ENCODE peak calls at places on chromosomes 16 and 17, in four cellular contexts. M is astrocyte of the cerebellum; L is CD4-positive, alpha-beta T cell; C is pancreas. I is an unnamed sample.

GRCh38 chr16:28974007-28974436 is 556 bp upstream of the SPNS1 start:
- DNase-seq in M (peak), L (no peak), C (peak), I (peak)

GRCh38 chr16:16073884-16074781 is 124.7 kb downstream of the ABCC1 start:
- DNase-seq in M (peak), L (no peak), C (peak), I (no peak)

GRCh38 chr16:72989203-72989991 is 58.5 kb downstream of the ZFHX3 start:
- DNase-seq in M (peak), L (no peak), C (no peak), I (no peak)

GRCh38 chr17:36657763-36658490 is 56.5 kb downstream of the MRM1 start:
- DNase-seq in M (no peak), L (peak), C (no peak), I (peak)

GRCh38 chr16:4323845-4324478 is 8.1 kb downstream of the GLIS2 start:
- DNase-seq in M (no peak), L (no peak), C (peak), I (no peak)

GRCh38 chr16:1992475-1993292 is 2.9 kb downstream of the SYNGR3 start:
- DNase-seq in M (no peak), L (no peak), C (no peak), I (no peak)

GRCh38 chr17:74810699-74811485 is 34.7 kb upstream of the NAT9 start:
- DNase-seq in M (no peak), L (no peak), C (no peak), I (no peak)

GRCh38 chr17:8371786-8372185 is 4.7 kb downstream of the KRABD2 start:
- DNase-seq in M (no peak), L (no peak), C (no peak), I (no peak)

GRCh38 chr16:82653550-82654511 is 27.1 kb downstream of the CDH13 start:
- DNase-seq in M (peak), L (peak), C (no peak), I (peak)

GRCh38 chr16:70726869-70727494 is 41.1 kb upstream of the MTSS2 start:
- DNase-seq in M (no peak), L (no peak), C (no peak), I (no peak)

GRCh38 chr17:38357488-38358123 is 6.0 kb downstream of the SOCS7 start:
- DNase-seq in M (no peak), L (no peak), C (no peak), I (no peak)

GRCh38 chr16:23356941-23357340 is 54.8 kb downstream of the SCNN1B start:
- DNase-seq in M (no peak), L (no peak), C (no peak), I (no peak)

GRCh38 chr16:50167603-50168002 is 14.5 kb downstream of the TENT4B start:
- DNase-seq in M (no peak), L (no peak), C (no peak), I (no peak)

GRCh38 chr17:83178533-83179201 is 99.3 kb downstream of the METRNL start:
- DNase-seq in M (no peak), L (no peak), C (peak), I (no peak)

GRCh38 chr17:63476494-63476856 is 386 bp upstream of the ACE start:
- DNase-seq in M (no peak), L (no peak), C (no peak), I (no peak)

GRCh38 chr17:44636562-44636961 is 19.7 kb upstream of the MEIOC start:
- DNase-seq in M (peak), L (no peak), C (no peak), I (no peak)

GRCh38 chr16:28561557-28562187 is 8.0 kb downstream of the SGF29 start:
- DNase-seq in M (no peak), L (no peak), C (no peak), I (no peak)

GRCh38 chr16:69089091-69089912 is 16.2 kb upstream of the HAS3 start:
- DNase-seq in M (no peak), L (no peak), C (peak), I (peak)

GRCh38 chr16:57775661-57776469 is 26.4 kb downstream of the KIFC3 start:
- DNase-seq in M (no peak), L (no peak), C (no peak), I (no peak)

GRCh38 chr16:31265329-31266245 is 5.8 kb downstream of the ITGAM start:
- DNase-seq in M (no peak), L (peak), C (no peak), I (peak)

GRCh38 chr16:80006175-80006895 is 405.8 kb upstream of the MAF start:
- DNase-seq in M (peak), L (no peak), C (no peak), I (no peak)

GRCh38 chr16:19505600-19506303 is 16.1 kb downstream of the GDE1 start:
- DNase-seq in M (peak), L (no peak), C (no peak), I (no peak)

GRCh38 chr17:45397796-45398195 is 34.9 kb downstream of the ARHGAP27 start:
- DNase-seq in M (no peak), L (no peak), C (no peak), I (no peak)

GRCh38 chr16:27698266-27698665 is 148.3 kb downstream of the KATNIP start:
- DNase-seq in M (no peak), L (no peak), C (no peak), I (peak)

GRCh38 chr17:32142857-32143524 is 689 bp downstream of the RHOT1 start:
- DNase-seq in M (peak), L (no peak), C (peak), I (peak)

GRCh38 chr16:67163164-67163902 is 1.2 kb upstream of the HSF4 start:
- DNase-seq in M (no peak), L (peak), C (no peak), I (peak)

GRCh38 chr16:47921535-47921934 is 234.3 kb downstream of the ABCC12 start:
- DNase-seq in M (no peak), L (no peak), C (no peak), I (no peak)

GRCh38 chr16:47925811-47926460 is 229.9 kb downstream of the ABCC12 start:
- DNase-seq in M (no peak), L (no peak), C (no peak), I (no peak)

GRCh38 chr16:47924950-47925349 is 230.8 kb downstream of the ABCC12 start:
- DNase-seq in M (peak), L (no peak), C (no peak), I (no peak)

GRCh38 chr16:47928008-47928407 is 227.8 kb downstream of the ABCC12 start:
- DNase-seq in M (no peak), L (no peak), C (no peak), I (peak)

GRCh38 chr16:47927330-47927729 is 228.5 kb downstream of the ABCC12 start:
- DNase-seq in M (no peak), L (no peak), C (no peak), I (no peak)
- TF ChIP-seq CTCF in M (no peak), L (no peak), C (no peak), I (no peak)

DNA sequence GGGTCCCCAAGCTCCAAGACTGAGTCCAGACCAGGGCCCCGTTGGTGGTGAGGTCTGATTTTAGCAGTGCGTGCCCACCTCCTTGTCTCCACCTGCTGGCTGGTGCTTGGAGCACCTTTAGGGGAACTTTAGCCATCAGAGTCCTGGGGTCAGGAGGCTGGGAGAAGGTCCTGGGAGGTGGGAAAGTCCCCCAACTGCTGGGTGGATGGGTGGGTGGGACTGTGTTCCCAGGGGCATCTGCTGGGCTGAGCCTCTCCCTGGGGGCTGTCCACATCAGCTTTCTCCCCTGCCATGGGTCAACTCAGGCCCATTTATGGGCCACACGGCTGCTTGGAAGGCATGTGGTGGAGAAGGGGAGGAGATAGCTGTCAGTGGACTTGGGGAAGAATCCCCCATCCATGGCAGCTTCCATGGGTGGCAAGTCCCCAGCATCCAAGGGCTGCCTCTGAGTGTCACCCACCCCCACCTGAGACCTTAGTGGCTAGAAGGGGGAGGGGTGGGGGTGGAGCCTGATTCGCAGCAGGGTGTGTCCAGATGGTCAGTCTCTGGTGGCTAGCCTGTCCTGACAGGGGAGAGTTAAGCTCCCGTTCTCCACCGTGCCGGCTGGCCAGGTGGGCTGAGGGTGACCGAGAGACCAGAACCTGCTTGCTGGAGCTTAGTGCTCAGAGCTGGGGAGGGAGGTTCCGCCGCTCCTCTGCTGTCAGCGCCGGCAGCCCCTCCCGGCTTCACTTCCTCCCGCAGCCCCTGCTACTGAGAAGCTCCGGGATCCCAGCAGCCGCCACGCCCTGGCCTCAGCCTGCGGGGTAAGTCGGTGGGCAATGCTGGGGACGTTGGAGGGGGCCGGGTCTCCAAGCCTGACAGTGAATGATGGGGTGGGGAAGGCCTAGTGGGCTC is at the start of gene TRPV2:
- DNase-seq in M (no peak), L (peak), C (no peak), I (peak)
- TF ChIP-seq CTCF in M (peak), L (peak), C (peak), I (peak)

GRCh38 chr17:67474081-67474661 is 97.1 kb downstream of the PITPNC1 start:
- DNase-seq in M (peak), L (no peak), C (no peak), I (no peak)
- TF ChIP-seq CTCF in M (no peak), L (no peak), C (no peak), I (no peak)

GRCh38 chr17:78450696-78451344 is 72.4 kb downstream of the PGS1 start:
- DNase-seq in M (no peak), L (no peak), C (no peak), I (no peak)

GRCh38 chr17:78444392-78444791 is 65.9 kb downstream of the PGS1 start:
- DNase-seq in M (no peak), L (no peak), C (no peak), I (no peak)

GRCh38 chr17:78449983-78450382 is 71.5 kb downstream of the PGS1 start:
- DNase-seq in M (no peak), L (no peak), C (no peak), I (no peak)

GRCh38 chr17:78446833-78447232 is 68.4 kb downstream of the PGS1 start:
- DNase-seq in M (no peak), L (no peak), C (no peak), I (no peak)

GRCh38 chr17:78448356-78448993 is 70.0 kb downstream of the PGS1 start:
- DNase-seq in M (no peak), L (no peak), C (no peak), I (peak)
- TF ChIP-seq CTCF in M (peak), L (no peak), C (no peak), I (peak)